ENCODE peak calls at places on chromosomes 13 and 19, in four cellular contexts. Z, M, L and V are unnamed samples.
A peak's percentile ranks its signal among the peaks of the same experiment; 100 is the strongest.

GRCh38 chr13:69319659-69320058 is 788.0 kb upstream of the ATXN8OS start:
- DNase-seq in L (no peak), M (no peak), Z (no peak), V (peak; percentile 12)

GRCh38 chr19:6228523-6229215 is 51.1 kb downstream of the MLLT1 start:
- DNase-seq in Z (peak; percentile 46), M (no peak), L (no peak), V (no peak)

GRCh38 chr13:50303963-50304721 is 288.9 kb downstream of the KCNRG start:
- DNase-seq in Z (no peak), M (no peak), L (no peak), V (no peak)

GRCh38 chr13:41284512-41285288 is 21.3 kb upstream of the MTRF1 start:
- DNase-seq in M (no peak), Z (peak; percentile 85), L (peak; percentile 52), V (peak; percentile 73)

GRCh38 chr13:48231080-48231479 is 1.9 kb upstream of the ITM2B start:
- DNase-seq in M (no peak), L (no peak), Z (no peak), V (no peak)

GRCh38 chr19:50178859-50179537 is 15.9 kb upstream of the IZUMO2 start:
- DNase-seq in M (no peak), L (no peak), Z (no peak), V (no peak)

GRCh38 chr19:30332445-30333234 is 39.5 kb upstream of the ZNF536 start:
- DNase-seq in L (no peak), M (no peak), Z (no peak), V (no peak)

GRCh38 chr13:42116225-42116624 is 67.8 kb downstream of the DGKH start:
- DNase-seq in Z (peak; percentile 55), L (no peak), M (no peak), V (no peak)

GRCh38 chr13:40031031-40031430 is 375.6 kb downstream of the COG6 start:
- DNase-seq in L (no peak), M (no peak), Z (peak; percentile 47), V (peak; percentile 15)

GRCh38 chr19:58010507-58010906 is 7.9 kb upstream of the ZNF606 start:
- DNase-seq in Z (no peak), M (no peak), L (no peak), V (no peak)

GRCh38 chr19:8262431-8262830 is 45.7 kb downstream of the CD320 start:
- DNase-seq in Z (no peak), L (no peak), M (peak; percentile 53), V (no peak)

GRCh38 chr13:91017669-91018053 is 329.8 kb upstream of the MIR17HG start:
- DNase-seq in L (no peak), Z (no peak), M (no peak), V (no peak)

GRCh38 chr19:14561832-14562351 is 10.0 kb downstream of the NDUFB7 start:
- DNase-seq in Z (no peak), M (peak; percentile 80), L (no peak), V (no peak)

GRCh38 chr13:53075356-53076041 is 46.9 kb downstream of the OLFM4 start:
- DNase-seq in L (no peak), M (no peak), Z (no peak), V (no peak)

GRCh38 chr13:40665754-40666057 is 735 bp downstream of the FOXO1 start:
- DNase-seq in L (no peak), M (no peak), Z (peak; percentile 23), V (no peak)

GRCh38 chr13:62760724-62761123 is 1345.1 kb upstream of the PCDH20 start:
- DNase-seq in L (no peak), Z (no peak), M (no peak), V (no peak)

GRCh38 chr19:30065680-30066606 is 123.9 kb downstream of the URI1 start:
- DNase-seq in L (no peak), Z (no peak), M (peak; percentile 27), V (no peak)

GRCh38 chr13:23789576-23790346 is 99.4 kb downstream of the MIPEP start:
- DNase-seq in M (no peak), L (no peak), Z (peak; percentile 20), V (no peak)

GRCh38 chr19:42542791-42543190 is 14.5 kb upstream of the CEACAM1 start:
- DNase-seq in M (no peak), L (no peak), Z (no peak), V (no peak)

GRCh38 chr13:97223711-97224461 is 1.8 kb downstream of the MBNL2 start:
- DNase-seq in L (peak; percentile 84), Z (peak; percentile 95), M (peak; percentile 87), V (peak; percentile 90)

GRCh38 chr19:4911314-4911713 is 2.0 kb downstream of the UHRF1 start:
- DNase-seq in Z (peak; percentile 19), L (no peak), M (no peak), V (no peak)

GRCh38 chr13:90154311-90154960 is 1193.1 kb upstream of the MIR17HG start:
- DNase-seq in M (no peak), L (no peak), Z (no peak), V (no peak)

GRCh38 chr19:15776264-15776663 is 11.2 kb upstream of the OR10H5 start:
- DNase-seq in L (no peak), Z (no peak), M (no peak), V (no peak)

GRCh38 chr19:11530432-11530831 is 1.5 kb upstream of the ECSIT start:
- DNase-seq in L (no peak), M (peak; percentile 83), Z (peak; percentile 59), V (peak; percentile 45)

GRCh38 chr13:98370806-98371553 is 193.9 kb upstream of the RNF113B start:
- DNase-seq in L (peak; percentile 70), Z (peak; percentile 96), M (no peak), V (peak; percentile 71)

GRCh38 chr13:36619535-36619934 is 54.3 kb upstream of the SERTM1 start:
- DNase-seq in L (no peak), Z (no peak), M (no peak), V (no peak)

GRCh38 chr19:9531933-9532332 is 6.5 kb downstream of the ZNF426 start:
- DNase-seq in Z (no peak), L (no peak), M (no peak), V (no peak)

GRCh38 chr13:113814435-113814821 is 49.4 kb downstream of the GAS6 start:
- DNase-seq in L (no peak), M (no peak), Z (peak; percentile 65), V (no peak)

GRCh38 chr13:46168341-46168740 is 13.6 kb downstream of the LCP1 start:
- DNase-seq in L (no peak), M (peak; percentile 69), Z (no peak), V (peak; percentile 81)

GRCh38 chr13:74132768-74133656 is 1.2 kb downstream of the KLF12 start:
- DNase-seq in L (no peak), M (peak; percentile 67), Z (peak; percentile 45), V (no peak)

GRCh38 chr13:30806784-30807183 is 71.4 kb downstream of the ALOX5AP start:
- DNase-seq in M (no peak), Z (peak; percentile 78), L (no peak), V (no peak)

GRCh38 chr19:32928806-32929205 is 43.0 kb downstream of the CEP89 start:
- DNase-seq in M (peak; percentile 3), L (no peak), Z (no peak), V (no peak)

GRCh38 chr13:21360463-21360862 is 98.6 kb downstream of the ZDHHC20 start:
- DNase-seq in Z (no peak), L (no peak), M (no peak), V (no peak)

GRCh38 chr19:2426661-2427322 is 594 bp downstream of the TIMM13 start:
- DNase-seq in Z (peak; percentile 7), M (no peak), L (no peak), V (no peak)
- H3K4me3 ChIP-seq in Z (peak overlapping the region; percentile 90), M (peak overlapping the region; percentile 77), L (peak overlapping the region; percentile 92), V (peak overlapping the region; percentile 96)

GRCh38 chr19:52494518-52494917 is 33.0 kb upstream of the ZNF808 start:
- DNase-seq in L (no peak), Z (no peak), M (no peak), V (no peak)

GRCh38 chr19:52492991-52493470 is 34.4 kb upstream of the ZNF808 start:
- DNase-seq in M (no peak), L (no peak), Z (no peak), V (no peak)

GRCh38 chr19:52492201-52492960 is 35.1 kb upstream of the ZNF808 start:
- DNase-seq in L (no peak), Z (no peak), M (no peak), V (no peak)
- H3K4me3 ChIP-seq in L (no peak overlapping the region), Z (no peak overlapping the region), M (peak overlapping the region; percentile 65), V (no peak overlapping the region)

GRCh38 chr13:25018729-25019115 is 77.2 kb upstream of the PABPC3 start:
- DNase-seq in M (no peak), L (no peak), Z (no peak), V (no peak)
- H3K4me3 ChIP-seq in M (peak overlapping the region; percentile 55), L (no peak overlapping the region), Z (no peak overlapping the region), V (no peak overlapping the region)

DNA sequence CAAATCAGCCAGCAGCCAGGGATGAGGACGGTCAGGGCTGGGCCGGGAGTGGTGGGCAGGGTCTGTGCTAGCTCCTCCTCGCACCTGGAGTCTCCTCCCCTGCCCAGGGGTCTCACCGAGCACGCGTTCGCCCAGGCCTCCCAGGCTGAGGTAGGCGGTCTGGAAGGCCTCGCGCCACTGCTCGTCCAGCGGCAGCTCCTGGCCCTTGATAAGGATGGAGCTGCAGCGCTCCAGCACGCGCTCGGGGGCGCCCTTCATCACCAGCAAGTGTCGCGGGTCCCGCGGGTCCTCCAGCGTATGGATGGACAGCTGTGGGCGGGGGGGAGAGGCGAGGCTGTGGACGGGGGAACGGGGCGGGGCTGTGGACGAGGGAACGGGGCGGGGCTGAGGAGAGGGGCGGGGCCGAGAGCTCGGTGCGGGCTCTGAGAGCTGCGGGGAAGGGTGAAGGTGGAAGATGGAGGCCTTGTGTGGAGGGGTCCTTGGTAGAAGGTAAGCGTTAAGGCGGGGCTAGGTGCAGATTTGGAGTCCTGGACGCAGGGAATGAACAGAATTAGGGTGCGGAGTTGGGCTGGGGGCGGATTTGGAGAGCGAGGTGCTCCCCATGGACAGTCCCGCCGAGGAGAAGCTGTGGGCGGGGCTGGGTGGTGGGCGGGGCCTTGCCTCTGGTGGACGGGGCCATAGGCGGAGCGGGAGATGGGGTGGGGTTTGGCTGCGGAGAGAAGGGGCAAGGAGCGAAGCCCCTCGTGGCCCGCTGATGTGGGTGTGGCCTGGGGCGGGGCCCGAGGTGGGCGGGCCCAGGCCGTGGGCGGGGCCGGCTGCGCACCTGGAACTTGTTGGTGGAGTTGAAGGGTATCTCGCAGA is 5.7 kb downstream of the ATP4A start:
- DNase-seq in L (no peak), Z (peak; percentile 12), M (no peak), V (no peak)
- H3K4me3 ChIP-seq in L (peak overlapping the region; percentile 45), Z (peak overlapping the region; percentile 45), M (peak overlapping the region; percentile 42), V (peak overlapping the region; percentile 49)

GRCh38 chr19:41228486-41228885 is 9.5 kb downstream of the AXL start:
- DNase-seq in Z (no peak), M (no peak), L (no peak), V (no peak)
- H3K4me3 ChIP-seq in Z (no peak overlapping the region), M (no peak overlapping the region), L (no peak overlapping the region), V (no peak overlapping the region)

DNA sequence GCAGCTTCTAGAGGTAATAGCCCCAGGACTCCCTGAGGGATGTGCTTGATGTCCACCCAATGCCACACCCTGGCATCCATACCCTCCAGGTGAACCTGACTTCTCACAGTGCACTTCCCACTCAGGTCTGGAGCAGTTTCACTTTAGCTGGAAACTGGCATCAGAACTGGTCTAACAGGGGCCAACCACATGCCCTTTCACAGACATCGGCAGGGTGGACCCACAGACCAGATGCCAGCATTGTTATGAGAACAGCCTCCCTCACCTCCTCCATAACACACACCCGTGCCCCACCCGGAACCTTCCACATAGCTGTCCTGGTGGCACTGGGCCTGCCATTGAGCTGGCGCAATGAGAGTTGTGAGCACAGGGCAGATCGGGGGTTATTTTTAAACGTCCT is 77.4 kb upstream of the GPR12 start:
- DNase-seq in M (peak; percentile 30), Z (no peak), L (no peak), V (no peak)
- H3K4me3 ChIP-seq in M (no peak overlapping the region), Z (no peak overlapping the region), L (no peak overlapping the region), V (no peak overlapping the region)